ENCODE peak calls at places on chromosomes 7 and 10, in ten cellular contexts. B is psoas muscle, P is HCT116, T is colonic mucosa, U is ascending aorta, W is fibroblast of lung, N is tibial artery, J is OCI-LY7, S is brain microvascular endothelial cell, Y is right atrium auricular region. X is an unnamed sample. For H3K36me3, the result is how much of the 10 kb centered on the place peaks cover.

GRCh38 chr7:30226593-30227268 is 57.7 kb upstream of the ZNRF2 start:
- DNase-seq in N (no peak), W (no peak), Y (no peak), J (no peak), B (no peak), T (peak), U (no peak), S (no peak), P (peak), X (no peak)

GRCh38 chr7:121530251-121531174 is 134.4 kb upstream of the FAM3C start:
- DNase-seq in B (no peak), P (peak), S (peak), N (peak), Y (peak), J (no peak), W (peak), U (no peak), T (peak), X (peak)

GRCh38 chr10:31419394-31420063 is 100.5 kb downstream of the ZEB1 start:
- DNase-seq in N (no peak), P (no peak), T (no peak), U (no peak), W (peak), B (no peak), J (no peak), S (peak), Y (no peak), X (peak)

GRCh38 chr10:30433286-30433778 is 652 bp upstream of the MAP3K8 start:
- DNase-seq in S (peak), N (peak), J (peak), T (peak), B (peak), W (peak), Y (peak), U (peak), P (peak), X (peak)

GRCh38 chr10:119725550-119726290 is at the start of gene INPP5F:
- DNase-seq in S (peak), N (peak), B (peak), W (peak), U (peak), Y (peak), P (peak), T (peak), J (peak), X (peak)

GRCh38 chr10:89480047-89480446 is 55.3 kb downstream of the SLC16A12 start:
- DNase-seq in W (peak), B (no peak), S (no peak), P (no peak), J (no peak), T (no peak), N (peak), U (no peak), Y (no peak), X (peak)

GRCh38 chr7:112202819-112203218 is 3.4 kb downstream of the DOCK4 start:
- DNase-seq in Y (peak), N (peak), U (no peak), B (peak), P (no peak), S (no peak), J (peak), W (no peak), T (peak), X (peak)

GRCh38 chr10:76205361-76205760 is 773.9 kb downstream of the LRMDA start:
- DNase-seq in T (no peak), U (no peak), N (no peak), W (no peak), B (no peak), S (no peak), J (no peak), Y (no peak), P (no peak), X (peak)

GRCh38 chr7:14199336-14199735 is 209.9 kb upstream of the ETV1 start:
- DNase-seq in S (no peak), T (no peak), Y (no peak), U (no peak), J (no peak), B (no peak), N (no peak), P (no peak), W (no peak), X (no peak)

GRCh38 chr7:26049081-26049480 is 102.9 kb upstream of the NFE2L3 start:
- DNase-seq in S (no peak), B (no peak), J (no peak), U (no peak), Y (no peak), T (no peak), W (no peak), P (no peak), N (no peak), X (no peak)

GRCh38 chr7:128848289-128849155 is 14.1 kb upstream of the ATP6V1F start:
- DNase-seq in P (no peak), B (no peak), T (no peak), Y (no peak), J (no peak), U (no peak), W (no peak), N (no peak), S (no peak), X (no peak)

GRCh38 chr7:128852537-128853254 is 10.0 kb upstream of the ATP6V1F start:
- DNase-seq in P (no peak), J (no peak), S (no peak), B (no peak), T (no peak), U (no peak), N (no peak), Y (no peak), W (no peak), X (no peak)

GRCh38 chr7:128849156-128849515 is 13.5 kb upstream of the ATP6V1F start:
- DNase-seq in N (no peak), S (no peak), B (no peak), U (no peak), W (no peak), J (no peak), Y (no peak), P (no peak), T (no peak), X (no peak)

GRCh38 chr7:128847721-128848211 is 14.9 kb upstream of the ATP6V1F start:
- DNase-seq in J (no peak), B (no peak), T (no peak), U (no peak), N (no peak), P (no peak), W (no peak), Y (no peak), S (no peak), X (no peak)

GRCh38 chr7:128849804-128850490 is 12.7 kb upstream of the ATP6V1F start:
- DNase-seq in B (no peak), W (no peak), Y (no peak), U (no peak), T (no peak), S (no peak), J (no peak), P (no peak), N (no peak), X (no peak)
- H3K36me3 ChIP-seq in B (under half), W (half or more), Y (half or more), U (half or more), T (under half), S (half or more), J (under half), P (under half), N (half or more), X (half or more)

DNA sequence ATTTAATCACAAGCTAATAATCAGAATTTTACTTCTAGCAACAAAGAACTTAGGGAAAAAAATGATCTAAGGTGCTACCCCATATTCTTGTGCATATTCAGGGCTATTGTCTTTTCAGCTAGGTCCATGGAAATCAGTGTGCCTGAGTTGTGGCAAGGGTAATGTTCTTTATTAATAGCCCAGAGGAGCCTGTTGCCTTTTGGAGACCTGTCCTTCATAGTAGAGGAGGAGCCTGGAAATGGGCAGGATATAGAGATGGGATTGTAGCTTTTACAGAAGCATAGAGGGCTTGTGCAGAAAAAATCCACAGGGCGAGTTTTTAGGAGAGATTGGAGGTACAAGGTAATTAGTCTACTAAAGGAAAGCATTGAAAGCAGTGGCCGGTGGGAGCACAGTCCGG is 38.9 kb downstream of the AGK start:
- DNase-seq in U (no peak), P (no peak), T (no peak), N (no peak), B (no peak), W (no peak), J (no peak), Y (no peak), S (no peak), X (no peak)
- H3K36me3 ChIP-seq in U (under half), P (under half), T (under half), N (under half), B (under half), W (under half), J (under half), Y (under half), S (under half), X (under half)

GRCh38 chr10:3527869-3528268 is 257.1 kb downstream of the KLF6 start:
- DNase-seq in S (peak), J (no peak), T (no peak), B (no peak), Y (no peak), W (no peak), N (no peak), P (no peak), U (no peak), X (peak)

GRCh38 chr10:3527144-3527543 is 257.9 kb downstream of the KLF6 start:
- DNase-seq in J (no peak), U (no peak), N (no peak), Y (no peak), P (no peak), W (peak), B (no peak), T (no peak), S (no peak), X (no peak)

GRCh38 chr10:3529691-3530090 is 255.3 kb downstream of the KLF6 start:
- DNase-seq in B (no peak), W (no peak), Y (no peak), T (no peak), S (no peak), N (no peak), J (no peak), P (no peak), U (no peak), X (no peak)

GRCh38 chr10:3528271-3528670 is 256.7 kb downstream of the KLF6 start:
- DNase-seq in J (no peak), B (no peak), T (no peak), U (no peak), W (no peak), P (no peak), S (no peak), N (no peak), Y (no peak), X (no peak)

DNA sequence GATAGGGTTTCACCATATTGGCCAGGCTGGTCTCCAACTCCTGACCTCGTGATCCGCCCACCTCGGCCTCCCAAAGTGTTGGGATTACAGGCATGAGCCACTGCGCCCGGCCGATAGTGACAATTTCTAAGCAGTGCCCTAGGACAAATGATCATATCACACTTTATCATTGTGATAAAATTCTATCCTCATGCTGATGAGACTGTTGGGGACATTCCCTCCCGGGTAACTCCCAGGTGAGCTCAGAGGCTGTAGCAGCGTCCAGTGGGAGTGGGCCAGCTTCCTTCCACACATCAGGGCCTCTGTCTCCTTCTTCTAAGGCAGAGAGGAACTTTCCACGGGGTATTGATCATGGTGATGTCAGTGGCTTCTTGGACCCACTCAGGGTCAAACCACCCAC is 256.2 kb downstream of the KLF6 start:
- DNase-seq in Y (no peak), S (no peak), P (no peak), B (no peak), T (no peak), J (no peak), N (no peak), U (no peak), W (no peak), X (no peak)
- H3K36me3 ChIP-seq in Y (under half), S (under half), P (under half), B (under half), T (under half), J (under half), N (under half), U (under half), W (under half), X (under half)

DNA sequence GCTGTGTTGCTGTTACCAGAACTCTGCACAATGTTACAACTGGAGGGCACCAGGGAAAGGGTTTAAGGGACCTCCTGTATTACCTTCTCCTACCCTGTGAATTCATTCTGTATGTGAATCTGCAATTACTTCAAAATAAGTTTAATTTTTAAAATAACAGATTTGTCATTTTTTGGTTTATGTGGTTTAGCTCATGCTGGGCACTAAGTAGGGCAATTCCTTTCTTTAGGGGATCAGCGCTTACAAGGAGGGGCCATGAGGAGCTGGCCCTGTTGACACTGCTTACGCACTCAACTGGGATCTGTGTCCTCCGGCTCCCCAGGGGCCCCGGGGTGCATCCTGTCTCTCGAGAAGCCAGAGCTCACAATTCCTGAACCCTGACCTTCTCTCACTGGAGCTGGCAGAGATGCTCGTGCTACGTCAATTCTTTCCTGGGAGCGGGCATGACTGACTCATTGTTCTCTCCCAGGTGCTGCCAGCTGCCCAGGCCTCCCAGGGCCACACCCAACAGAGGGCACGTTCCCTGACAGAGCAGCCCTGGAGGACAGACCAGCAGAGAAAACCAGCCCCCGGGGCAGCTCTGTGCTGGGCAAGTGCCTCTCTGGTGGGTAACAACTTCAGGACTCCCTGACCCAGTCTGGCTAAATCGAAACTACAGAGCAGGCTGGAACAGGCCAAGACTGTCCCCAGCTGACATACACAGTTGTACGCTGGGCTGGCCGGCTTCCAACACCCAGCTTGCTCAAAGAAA is 36.8 kb downstream of the CTBP2 start:
- DNase-seq in J (no peak), B (peak), N (peak), U (peak), Y (peak), S (peak), T (peak), W (peak), P (peak), X (peak)
- H3K36me3 ChIP-seq in J (under half), B (under half), N (under half), U (under half), Y (under half), S (under half), T (under half), W (under half), P (under half), X (under half)

GRCh38 chr7:83155407-83155806 is 7.3 kb downstream of the PCLO start:
- DNase-seq in P (no peak), Y (no peak), N (no peak), T (no peak), B (no peak), S (no peak), U (no peak), W (no peak), J (no peak), X (no peak)

GRCh38 chr7:83161186-83161585 is 1.5 kb downstream of the PCLO start:
- DNase-seq in P (no peak), S (no peak), J (no peak), B (no peak), N (no peak), Y (no peak), T (no peak), U (no peak), W (peak), X (peak)

GRCh38 chr7:83159731-83160130 is 3.0 kb downstream of the PCLO start:
- DNase-seq in Y (no peak), J (no peak), T (no peak), P (no peak), B (no peak), N (no peak), U (no peak), W (no peak), S (no peak), X (no peak)

GRCh38 chr7:83153419-83153818 is 9.3 kb downstream of the PCLO start:
- DNase-seq in T (no peak), W (no peak), J (no peak), U (no peak), S (no peak), B (no peak), Y (no peak), N (no peak), P (no peak), X (no peak)

GRCh38 chr7:83155996-83156395 is 6.7 kb downstream of the PCLO start:
- DNase-seq in U (no peak), P (no peak), Y (no peak), B (no peak), N (no peak), S (no peak), J (no peak), T (no peak), W (no peak), X (no peak)
- H3K36me3 ChIP-seq in U (under half), P (under half), Y (under half), B (under half), N (under half), S (under half), J (under half), T (under half), W (under half), X (under half)

GRCh38 chr7:102193806-102194205 is 92.9 kb upstream of the SH2B2 start:
- DNase-seq in N (no peak), B (no peak), J (no peak), Y (no peak), U (no peak), P (no peak), W (peak), T (no peak), S (peak), X (no peak)
- H3K36me3 ChIP-seq in N (half or more), B (under half), J (half or more), Y (half or more), U (half or more), P (under half), W (under half), T (under half), S (under half), X (half or more)